ENCODE peak calls at places on chromosomes 12 and 14, in four cellular contexts. L is Ammon's horn, W is EL, P is Right ventricle myocardium superior. R is an unnamed sample.

GRCh38 chr12:122981587-122982493 is 1.4 kb downstream of the ARL6IP4 start:
- DNase-seq in W (no peak), L (no peak), P (no peak), R (no peak)

GRCh38 chr12:79187032-79187431 is 322.5 kb downstream of the SYT1 start:
- DNase-seq in L (no peak), P (no peak), W (no peak), R (no peak)

GRCh38 chr12:50882563-50882962 is 39.8 kb downstream of the TMPRSS12 start:
- DNase-seq in L (no peak), W (no peak), P (no peak), R (no peak)

GRCh38 chr14:90452366-90452765 is 55.5 kb downstream of the CALM1 start:
- DNase-seq in P (no peak), W (no peak), L (no peak), R (no peak)

GRCh38 chr12:103884316-103884715 is 43.3 kb upstream of the NT5DC3 start:
- DNase-seq in W (peak; percentile 41), L (peak; percentile 50), P (no peak), R (peak; percentile 69)

GRCh38 chr14:55399912-55400311 is 11.7 kb downstream of the ATG14 start:
- DNase-seq in P (no peak), L (no peak), W (peak; percentile 25), R (no peak)

GRCh38 chr14:24059841-24060388 is 8.1 kb downstream of the CARMIL3 start:
- DNase-seq in W (no peak), L (no peak), P (peak; percentile 40), R (no peak)

GRCh38 chr14:61876362-61877049 is 114.3 kb downstream of the SNAPC1 start:
- DNase-seq in W (no peak), L (peak; percentile 71), P (no peak), R (no peak)

GRCh38 chr14:30884925-30885324 is 10.6 kb downstream of the COCH start:
- DNase-seq in L (no peak), P (no peak), W (no peak), R (no peak)

GRCh38 chr12:89244536-89244935 is 107.8 kb downstream of the DUSP6 start:
- DNase-seq in L (no peak), W (peak; percentile 26), P (no peak), R (no peak)

GRCh38 chr12:79053394-79053793 is 188.8 kb downstream of the SYT1 start:
- DNase-seq in P (no peak), W (no peak), L (no peak), R (no peak)

GRCh38 chr12:8779281-8779680 is 43.1 kb upstream of the A2ML1 start:
- DNase-seq in L (no peak), W (no peak), P (no peak), R (no peak)

GRCh38 chr14:65035049-65035448 is 48.4 kb downstream of the FNTB start:
- DNase-seq in P (peak; percentile 78), L (peak; percentile 62), W (peak; percentile 15), R (no peak)

GRCh38 chr12:48968004-48968403 is 3.5 kb downstream of the WNT10B start:
- DNase-seq in W (no peak), L (no peak), P (no peak), R (no peak)